ENCODE peak calls at places on chromosome 20, in eight cellular contexts. P, C, S, E, A, T, Q and D are unnamed samples.
A peak's percentile ranks its signal among the peaks of the same experiment; 100 is the strongest.

GRCh38 chr20:50762435-50763201 is 31.2 kb downstream of the PARD6B start:
- DNase-seq in P (peak; percentile 95), C (no peak), S (no peak), E (no peak), A (no peak), T (peak; percentile 94), Q (no peak), D (peak; percentile 62)

GRCh38 chr20:23915844-23916243 is 36.3 kb upstream of the CST5 start:
- DNase-seq in P (no peak), C (no peak), S (no peak), E (no peak), A (no peak), T (no peak), Q (no peak), D (no peak)

GRCh38 chr20:22394583-22394982 is 189.8 kb downstream of the FOXA2 start:
- DNase-seq in P (peak; percentile 41), C (no peak), S (no peak), E (no peak), A (no peak), T (no peak), Q (no peak), D (no peak)

GRCh38 chr20:10023911-10024310 is 10.9 kb upstream of the ANKEF1 start:
- DNase-seq in P (no peak), C (no peak), S (no peak), E (no peak), A (no peak), T (no peak), Q (no peak), D (no peak)

GRCh38 chr20:45128066-45128465 is 3.8 kb upstream of the WFDC12 start:
- DNase-seq in P (no peak), C (no peak), S (peak; percentile 28), E (no peak), A (no peak), T (no peak), Q (no peak), D (no peak)

GRCh38 chr20:44910690-44911262 is 916 bp downstream of the PABPC1L start:
- DNase-seq in P (no peak), C (peak; percentile 32), S (peak; percentile 45), E (no peak), A (no peak), T (no peak), Q (no peak), D (no peak)

GRCh38 chr20:24610341-24611115 is 141.1 kb downstream of the SYNDIG1 start:
- DNase-seq in P (no peak), C (no peak), S (peak; percentile 24), E (no peak), A (no peak), T (no peak), Q (no peak), D (no peak)

GRCh38 chr20:17024513-17025105 is 202.2 kb upstream of the PCSK2 start:
- DNase-seq in P (no peak), C (no peak), S (peak; percentile 64), E (no peak), A (no peak), T (no peak), Q (no peak), D (no peak)

GRCh38 chr20:1272368-1273155 is 6.5 kb downstream of the SNPH start:
- DNase-seq in P (no peak), C (no peak), S (no peak), E (no peak), A (no peak), T (peak; percentile 37), Q (no peak), D (no peak)

GRCh38 chr20:53828673-53829085 is 235.0 kb upstream of the ZNF217 start:
- DNase-seq in P (peak; percentile 88), C (no peak), S (peak; percentile 51), E (no peak), A (peak; percentile 35), T (no peak), Q (no peak), D (no peak)

GRCh38 chr20:48298851-48299484 is 513.7 kb upstream of the SULF2 start:
- DNase-seq in P (peak; percentile 69), C (no peak), S (no peak), E (no peak), A (no peak), T (no peak), Q (no peak), D (no peak)

GRCh38 chr20:48066256-48066655 is 281.0 kb upstream of the SULF2 start:
- DNase-seq in P (no peak), C (no peak), S (no peak), E (no peak), A (no peak), T (no peak), Q (no peak), D (no peak)

GRCh38 chr20:3106658-3107463 is 22.3 kb upstream of the AVP start:
- DNase-seq in P (peak; percentile 26), C (no peak), S (peak; percentile 27), E (no peak), A (no peak), T (no peak), Q (no peak), D (no peak)

GRCh38 chr20:8414611-8415274 is 282.7 kb downstream of the PLCB1 start:
- DNase-seq in P (no peak), C (no peak), S (no peak), E (peak; percentile 77), A (no peak), T (no peak), Q (no peak), D (no peak)

GRCh38 chr20:48523191-48523757 is 304.5 kb downstream of the PREX1 start:
- DNase-seq in P (peak; percentile 86), C (no peak), S (peak; percentile 90), E (no peak), A (peak; percentile 12), T (no peak), Q (no peak), D (no peak)